ENCODE peak calls at places on chromosome 21, in six cellular contexts. One of them, this sample, is unnamed.
A peak's percentile ranks its signal among the peaks of the same experiment; 100 is the strongest.

GRCh38 chr21:38773108-38774061 is 32.3 kb upstream of the ETS2 start:
- DNase-seq in COR-L47: no peak
- DNase-seq in ovary: peak; percentile 53
- DNase-seq in neural crest cell: no peak
- DNase-seq in OCI-LY7: no peak
- DNase-seq in dermis microvascular lymphatic vessel endothelial cell: no peak
- DNase-seq in this sample: no peak

GRCh38 chr21:44583800-44584147 is 3.4 kb upstream of the KRTAP10-5 start:
- DNase-seq in neural crest cell: no peak
- DNase-seq in COR-L47: peak; percentile 70
- DNase-seq in ovary: no peak
- DNase-seq in OCI-LY7: no peak
- DNase-seq in dermis microvascular lymphatic vessel endothelial cell: no peak
- DNase-seq in this sample: no peak

GRCh38 chr21:45299864-45300785 is 12.4 kb upstream of the POFUT2 start:
- DNase-seq in dermis microvascular lymphatic vessel endothelial cell: no peak
- DNase-seq in COR-L47: no peak
- DNase-seq in OCI-LY7: no peak
- DNase-seq in neural crest cell: no peak
- DNase-seq in ovary: peak; percentile 37
- DNase-seq in this sample: no peak

GRCh38 chr21:46374761-46375389 is 50.9 kb downstream of the PCNT start:
- DNase-seq in COR-L47: no peak
- DNase-seq in OCI-LY7: no peak
- DNase-seq in ovary: no peak
- DNase-seq in neural crest cell: no peak
- DNase-seq in dermis microvascular lymphatic vessel endothelial cell: no peak
- DNase-seq in this sample: no peak

GRCh38 chr21:14267071-14267470 is 51.1 kb downstream of the RBM11 start:
- DNase-seq in OCI-LY7: no peak
- DNase-seq in dermis microvascular lymphatic vessel endothelial cell: no peak
- DNase-seq in ovary: no peak
- DNase-seq in neural crest cell: no peak
- DNase-seq in COR-L47: no peak
- DNase-seq in this sample: no peak

GRCh38 chr21:46116846-46117585 is 19.1 kb downstream of the COL6A2 start:
- DNase-seq in COR-L47: no peak
- DNase-seq in OCI-LY7: no peak
- DNase-seq in neural crest cell: no peak
- DNase-seq in dermis microvascular lymphatic vessel endothelial cell: no peak
- DNase-seq in ovary: peak; percentile 16
- DNase-seq in this sample: no peak

GRCh38 chr21:38913120-38913975 is 107.6 kb downstream of the ETS2 start:
- DNase-seq in ovary: peak; percentile 90
- DNase-seq in neural crest cell: peak; percentile 14
- DNase-seq in COR-L47: peak; percentile 39
- DNase-seq in OCI-LY7: no peak
- DNase-seq in dermis microvascular lymphatic vessel endothelial cell: peak; percentile 9
- DNase-seq in this sample: no peak

GRCh38 chr21:28627261-28627660 is 365.4 kb downstream of the LTN1 start:
- DNase-seq in ovary: no peak
- DNase-seq in neural crest cell: no peak
- DNase-seq in COR-L47: no peak
- DNase-seq in dermis microvascular lymphatic vessel endothelial cell: no peak
- DNase-seq in OCI-LY7: no peak
- DNase-seq in this sample: no peak

GRCh38 chr21:45122432-45123132 is 48.2 kb downstream of the ADARB1 start:
- DNase-seq in OCI-LY7: peak; percentile 54
- DNase-seq in ovary: no peak
- DNase-seq in COR-L47: no peak
- DNase-seq in dermis microvascular lymphatic vessel endothelial cell: no peak
- DNase-seq in neural crest cell: no peak
- DNase-seq in this sample: no peak

GRCh38 chr21:38159355-38159754 is 97.4 kb upstream of the KCNJ15 start:
- DNase-seq in neural crest cell: peak; percentile 61
- DNase-seq in dermis microvascular lymphatic vessel endothelial cell: peak; percentile 68
- DNase-seq in OCI-LY7: peak; percentile 63
- DNase-seq in COR-L47: peak; percentile 44
- DNase-seq in ovary: peak; percentile 64
- DNase-seq in this sample: peak; percentile 73

GRCh38 chr21:35475006-35475405 is 425.9 kb upstream of the RUNX1 start:
- DNase-seq in neural crest cell: no peak
- DNase-seq in dermis microvascular lymphatic vessel endothelial cell: no peak
- DNase-seq in OCI-LY7: no peak
- DNase-seq in COR-L47: no peak
- DNase-seq in ovary: no peak
- DNase-seq in this sample: no peak

GRCh38 chr21:35924714-35925301 is 135.5 kb downstream of the SETD4 start:
- DNase-seq in ovary: no peak
- DNase-seq in OCI-LY7: no peak
- DNase-seq in neural crest cell: no peak
- DNase-seq in dermis microvascular lymphatic vessel endothelial cell: no peak
- DNase-seq in COR-L47: no peak
- DNase-seq in this sample: no peak